ENCODE peak calls at places on chromosomes 16 and 17, in four cellular contexts. X, A, U and H are unnamed samples.

GRCh38 chr16:85728879-85729278 is 22.0 kb downstream of the C16orf74 start:
- DNase-seq in X (no peak), A (peak), U (peak), H (no peak)

GRCh38 chr16:87295661-87296531 is 21.3 kb downstream of the C16orf95 start:
- DNase-seq in X (no peak), A (no peak), U (no peak), H (no peak)

GRCh38 chr16:48511071-48511540 is 98.9 kb downstream of the N4BP1 start:
- DNase-seq in X (no peak), A (no peak), U (no peak), H (no peak)

GRCh38 chr16:67987460-67988160 is 7.3 kb upstream of the DPEP3 start:
- DNase-seq in X (no peak), A (no peak), U (no peak), H (no peak)

GRCh38 chr17:50110591-50111349 is 15.6 kb downstream of the PDK2 start:
- DNase-seq in X (peak), A (no peak), U (no peak), H (no peak)

GRCh38 chr17:28335959-28336871 is 654 bp downstream of the TNFAIP1 start:
- DNase-seq in X (peak), A (peak), U (peak), H (no peak)

GRCh38 chr16:87874639-87875472 is 5.5 kb upstream of the SLC7A5 start:
- DNase-seq in X (no peak), A (peak), U (peak), H (no peak)

GRCh38 chr17:79837888-79838540 is 1.2 kb downstream of the CBX4 start:
- DNase-seq in X (peak), A (no peak), U (no peak), H (no peak)

GRCh38 chr16:1078579-1079021 is 6.1 kb downstream of the SSTR5 start:
- DNase-seq in X (no peak), A (no peak), U (no peak), H (no peak)

GRCh38 chr16:57166951-57167350 is 18.9 kb downstream of the PSME3IP1 start:
- DNase-seq in X (no peak), A (no peak), U (no peak), H (no peak)

GRCh38 chr17:6070895-6071511 is 824 bp downstream of the WSCD1 start:
- DNase-seq in X (peak), A (no peak), U (no peak), H (no peak)

GRCh38 chr17:17175917-17176316 is 30.2 kb downstream of the PLD6 start:
- DNase-seq in X (no peak), A (no peak), U (no peak), H (no peak)

GRCh38 chr16:9138731-9139501 is 47.5 kb downstream of the HAPSTR1 start:
- DNase-seq in X (peak), A (peak), U (peak), H (no peak)

GRCh38 chr16:85055503-85056210 is 28.1 kb downstream of the KIAA0513 start:
- DNase-seq in X (peak), A (no peak), U (peak), H (peak)

GRCh38 chr17:82791532-82791931 is 39.7 kb downstream of the TBCD start:
- DNase-seq in X (no peak), A (no peak), U (no peak), H (no peak)

GRCh38 chr17:36468903-36469635 is 17.4 kb upstream of the ZNHIT3 start:
- DNase-seq in X (no peak), A (no peak), U (no peak), H (no peak)

GRCh38 chr16:66844009-66844341 is 239 bp upstream of the CA7 start:
- DNase-seq in X (no peak), A (no peak), U (no peak), H (no peak)

GRCh38 chr17:77085916-77086432 is 54.8 kb upstream of the SEC14L1 start:
- DNase-seq in X (peak), A (peak), U (no peak), H (no peak)

GRCh38 chr17:40303009-40303657 is 5.8 kb upstream of the RARA start:
- DNase-seq in X (peak), A (peak), U (no peak), H (no peak)

GRCh38 chr16:74309789-74310781 is 13.5 kb downstream of the PSMD7 start:
- DNase-seq in X (peak), A (no peak), U (peak), H (no peak)

GRCh38 chr16:8678068-8678927 is 3.9 kb downstream of the ABAT start:
- DNase-seq in X (no peak), A (no peak), U (no peak), H (no peak)

GRCh38 chr16:81486555-81487061 is 42.0 kb downstream of the CMIP start:
- DNase-seq in X (no peak), A (no peak), U (no peak), H (no peak)

GRCh38 chr16:54282202-54282922 is 4.2 kb downstream of the IRX3 start:
- DNase-seq in X (peak), A (peak), U (peak), H (no peak)

GRCh38 chr16:79893445-79893844 is 292.9 kb upstream of the MAF start:
- DNase-seq in X (no peak), A (no peak), U (no peak), H (no peak)

GRCh38 chr17:78174332-78174869 is 6.0 kb downstream of the SYNGR2 start:
- DNase-seq in X (no peak), A (no peak), U (no peak), H (no peak)

GRCh38 chr17:52823155-52823554 is 664.6 kb upstream of the CA10 start:
- DNase-seq in X (no peak), A (no peak), U (no peak), H (no peak)

GRCh38 chr17:82497483-82498405 is 21.8 kb upstream of the FOXK2 start:
- DNase-seq in X (no peak), A (peak), U (no peak), H (no peak)

GRCh38 chr17:79420318-79421243 is 190.3 kb downstream of the RBFOX3 start:
- DNase-seq in X (no peak), A (no peak), U (peak), H (no peak)

GRCh38 chr17:6257339-6257738 is 177.6 kb downstream of the AIPL1 start:
- DNase-seq in X (no peak), A (no peak), U (no peak), H (no peak)

GRCh38 chr17:20896153-20896649 is 146.6 kb downstream of the USP22 start:
- DNase-seq in X (no peak), A (no peak), U (no peak), H (no peak)

GRCh38 chr16:12944300-12944699 is 42.9 kb downstream of the SHISA9 start:
- DNase-seq in X (no peak), A (no peak), U (no peak), H (no peak)

GRCh38 chr17:59753522-59754467 is 46.3 kb downstream of the VMP1 start:
- DNase-seq in X (peak), A (no peak), U (peak), H (peak)

GRCh38 chr17:37570527-37571093 is 38.6 kb downstream of the SYNRG start:
- DNase-seq in X (peak), A (peak), U (peak), H (no peak)

GRCh38 chr16:57786632-57787518 is 15.4 kb downstream of the KIFC3 start:
- DNase-seq in X (no peak), A (no peak), U (no peak), H (no peak)

GRCh38 chr16:31347445-31347844 is 7.5 kb upstream of the ITGAX start:
- DNase-seq in X (no peak), A (no peak), U (no peak), H (no peak)

GRCh38 chr17:39209317-39210092 is 9.4 kb downstream of the RPL19 start:
- DNase-seq in X (peak), A (peak), U (peak), H (no peak)

GRCh38 chr17:64242633-64243032 is 20.4 kb downstream of the TEX2 start:
- DNase-seq in X (no peak), A (no peak), U (no peak), H (no peak)

GRCh38 chr17:50939795-50940684 is 73.9 kb upstream of the TOB1 start:
- DNase-seq in X (no peak), A (no peak), U (no peak), H (no peak)

GRCh38 chr17:56624315-56624714 is 30.8 kb downstream of the NOG start:
- DNase-seq in X (no peak), A (no peak), U (no peak), H (no peak)
- TF ChIP-seq USF1 in X (no peak), A (no peak), U (no peak), H (no peak)

DNA sequence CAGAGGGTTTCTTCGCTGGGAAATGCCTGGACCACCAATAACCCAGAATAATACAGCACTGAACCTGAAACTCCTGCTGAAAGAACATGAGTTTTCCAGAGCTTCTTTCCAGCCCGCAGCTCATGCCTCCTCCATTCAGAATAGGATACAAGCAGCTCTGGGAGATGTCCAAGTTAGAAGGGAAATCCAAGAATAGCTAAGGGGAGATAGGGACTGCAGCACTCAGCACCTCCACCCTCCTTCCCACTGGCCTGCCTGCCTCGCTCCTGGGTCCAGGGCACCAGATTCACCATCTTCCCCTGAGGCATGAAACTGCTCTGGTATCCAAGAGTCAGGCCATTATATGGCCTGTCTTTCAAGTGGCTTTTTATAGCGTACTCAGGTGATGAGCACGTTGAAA is 4.1 kb downstream of the KRT31 start:
- DNase-seq in X (no peak), A (no peak), U (no peak), H (no peak)
- TF ChIP-seq USF1 in X (no peak), A (no peak), U (no peak), H (no peak)

DNA sequence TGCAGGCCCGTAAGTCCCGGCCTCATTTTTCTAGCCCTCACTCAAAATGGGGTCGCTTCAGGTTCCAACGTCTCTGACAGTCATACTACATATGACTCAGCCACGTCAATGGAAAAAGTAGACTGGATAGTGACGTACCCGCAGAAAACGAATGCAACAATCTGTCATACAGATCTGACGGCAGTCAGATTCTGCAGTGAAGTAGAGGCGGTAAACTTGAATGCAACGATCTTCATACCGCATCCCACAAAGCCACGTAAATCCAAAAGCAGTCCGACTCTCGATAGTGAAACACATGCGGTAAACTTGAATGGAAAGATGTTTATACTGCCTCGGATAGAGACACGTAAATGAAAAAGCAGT is 38.4 kb upstream of the ARL4D start:
- DNase-seq in X (peak), A (no peak), U (no peak), H (no peak)
- TF ChIP-seq USF1 in X (no peak), A (no peak), U (no peak), H (no peak)

GRCh38 chr16:2152695-2153506 is 2.7 kb upstream of the TRAF7 start:
- DNase-seq in X (no peak), A (no peak), U (peak), H (no peak)
- TF ChIP-seq USF1 in X (no peak), A (peak), U (no peak), H (no peak)

GRCh38 chr17:3990391-3991127 is 26.3 kb upstream of the ATP2A3 start:
- DNase-seq in X (peak), A (no peak), U (no peak), H (no peak)
- TF ChIP-seq USF1 in X (no peak), A (no peak), U (no peak), H (no peak)

DNA sequence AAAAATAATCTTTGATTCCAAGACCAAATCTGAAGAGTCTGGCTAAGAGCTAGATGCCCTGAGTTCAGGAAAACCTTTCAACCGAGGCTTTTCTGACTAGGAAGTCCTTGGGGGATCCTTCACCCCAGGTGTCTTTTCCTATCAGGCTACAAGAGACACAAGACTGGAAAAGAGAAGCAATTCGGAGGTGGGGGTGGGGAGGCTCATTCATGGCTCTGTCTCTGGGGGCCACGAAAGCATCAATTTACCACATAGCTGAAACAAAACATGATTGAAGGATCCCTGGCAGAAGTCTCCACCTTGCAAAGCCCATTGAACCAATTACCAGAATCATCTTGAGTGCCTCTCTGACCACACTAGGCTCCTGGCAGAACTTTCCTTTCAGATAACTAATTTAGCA is 239.8 kb upstream of the SALL1 start:
- DNase-seq in X (no peak), A (no peak), U (no peak), H (no peak)
- TF ChIP-seq USF1 in X (no peak), A (no peak), U (no peak), H (no peak)

GRCh38 chr17:1423456-1424135 is 23.6 kb upstream of the YWHAE start:
- DNase-seq in X (no peak), A (no peak), U (no peak), H (no peak)
- TF ChIP-seq USF1 in X (no peak), A (no peak), U (no peak), H (no peak)